ENCODE peak calls at places on chromosomes 3 and 15, in five cellular contexts. O is heart right ventricle; G is CD4-positive, alpha-beta T cell; X is type B pancreatic cell; H is globus pallidus. Y is an unnamed sample.

GRCh38 chr3:46870651-46871050 is 6.9 kb upstream of the PTH1R start:
- DNase-seq in O (no peak), G (no peak), X (no peak), H (no peak), Y (no peak)

GRCh38 chr15:76342382-76343201 is 6.0 kb downstream of the ISL2 start:
- DNase-seq in O (no peak), G (no peak), X (no peak), H (no peak), Y (no peak)

GRCh38 chr15:75640483-75641175 is 605 bp upstream of the IMP3 start:
- DNase-seq in O (peak; percentile 51), G (peak; percentile 24), X (no peak), H (no peak), Y (no peak)

GRCh38 chr3:78163379-78163778 is 1123.5 kb downstream of the ROBO2 start:
- DNase-seq in O (no peak), G (no peak), X (no peak), H (no peak), Y (no peak)

GRCh38 chr3:181362378-181362777 is 349.3 kb upstream of the SOX2 start:
- DNase-seq in O (no peak), G (no peak), X (no peak), H (no peak), Y (no peak)

GRCh38 chr3:171334465-171334811 is 125.8 kb downstream of the TNIK start:
- DNase-seq in O (peak; percentile 48), G (no peak), X (no peak), H (no peak), Y (no peak)

GRCh38 chr3:114727373-114727772 is 419.7 kb downstream of the ZBTB20 start:
- DNase-seq in O (no peak), G (no peak), X (no peak), H (no peak), Y (no peak)

GRCh38 chr3:60055765-60056164 is 1005.9 kb upstream of the CFAP20DC start:
- DNase-seq in O (no peak), G (no peak), X (no peak), H (no peak), Y (no peak)

GRCh38 chr15:88664151-88664778 is 25.4 kb downstream of the ISG20 start:
- DNase-seq in O (no peak), G (no peak), X (peak; percentile 20), H (peak; percentile 78), Y (peak; percentile 69)

GRCh38 chr3:183884097-183884436 is 613 bp downstream of the PARL start:
- DNase-seq in O (no peak), G (no peak), X (no peak), H (no peak), Y (no peak)

GRCh38 chr3:185779461-185779860 is 45.4 kb downstream of the IGF2BP2 start:
- DNase-seq in O (no peak), G (no peak), X (no peak), H (no peak), Y (no peak)

GRCh38 chr3:102053375-102053989 is 204.2 kb downstream of the NFKBIZ start:
- DNase-seq in O (no peak), G (no peak), X (no peak), H (no peak), Y (no peak)

GRCh38 chr3:122646146-122646988 is 34.3 kb upstream of the PARP14 start:
- DNase-seq in O (no peak), G (no peak), X (no peak), H (no peak), Y (no peak)

GRCh38 chr3:127479449-127479848 is 111.1 kb downstream of the TPRA1 start:
- DNase-seq in O (no peak), G (no peak), X (no peak), H (no peak), Y (no peak)

GRCh38 chr3:146589899-146590508 is 15.1 kb downstream of the PLSCR5 start:
- DNase-seq in O (no peak), G (no peak), X (no peak), H (peak; percentile 38), Y (peak; percentile 76)

GRCh38 chr3:171218069-171218468 is 191.5 kb upstream of the SLC2A2 start:
- DNase-seq in O (no peak), G (no peak), X (no peak), H (no peak), Y (no peak)

GRCh38 chr15:90174140-90174891 is 26.8 kb upstream of the SEMA4B start:
- DNase-seq in O (peak; percentile 89), G (no peak), X (no peak), H (peak; percentile 88), Y (peak; percentile 94)

GRCh38 chr15:58666957-58667356 is 82.5 kb downstream of the ADAM10 start:
- DNase-seq in O (no peak), G (no peak), X (no peak), H (peak; percentile 96), Y (peak; percentile 81)

GRCh38 chr3:4533489-4534443 is 40.6 kb downstream of the ITPR1 start:
- DNase-seq in O (peak; percentile 32), G (no peak), X (no peak), H (no peak), Y (peak; percentile 53)

GRCh38 chr3:160413613-160414248 is 14.3 kb downstream of the SMC4 start:
- DNase-seq in O (peak; percentile 11), G (peak; percentile 32), X (no peak), H (peak; percentile 82), Y (peak; percentile 92)

GRCh38 chr3:53169832-53170324 is 8.9 kb downstream of the PRKCD start:
- DNase-seq in O (no peak), G (no peak), X (no peak), H (no peak), Y (no peak)

GRCh38 chr15:77589839-77590238 is 42.9 kb downstream of the LINGO1 start:
- DNase-seq in O (no peak), G (no peak), X (no peak), H (peak; percentile 97), Y (peak; percentile 90)

GRCh38 chr3:66910721-66911120 is 87.4 kb upstream of the KBTBD8 start:
- DNase-seq in O (no peak), G (no peak), X (no peak), H (no peak), Y (no peak)

GRCh38 chr15:31567861-31568260 is 241.2 kb downstream of the KLF13 start:
- DNase-seq in O (no peak), G (no peak), X (no peak), H (no peak), Y (no peak)

GRCh38 chr3:17195192-17195611 is 310.4 kb downstream of the PLCL2 start:
- DNase-seq in O (no peak), G (no peak), X (no peak), H (peak; percentile 92), Y (peak; percentile 88)

GRCh38 chr3:39146611-39147373 is 6.6 kb downstream of the CSRNP1 start:
- DNase-seq in O (peak; percentile 62), G (no peak), X (no peak), H (peak; percentile 34), Y (peak; percentile 81)

GRCh38 chr3:98343647-98344507 is 9.8 kb upstream of the OR5K4 start:
- DNase-seq in O (no peak), G (no peak), X (no peak), H (peak; percentile 64), Y (peak; percentile 11)

Y was measured in Ammon's horn.